ENCODE peak calls at places on chromosomes 5 and 9, in ten cellular contexts. Z is aorta; P is WERI-Rb-1; F is ovary; X is spleen; Y is H9; Q is cardiac muscle cell; N is tibial nerve; W is CD8-positive, alpha-beta T cell; O is tibial artery. U is an unnamed sample.
A peak's percentile ranks its signal among the peaks of the same experiment; 100 is the strongest.

GRCh38 chr9:71587576-71588362 is 180.5 kb downstream of the CEMIP2 start:
- DNase-seq in Z (no peak), P (no peak), F (no peak), X (no peak), Y (no peak), Q (no peak), N (no peak), W (no peak), O (no peak), U (no peak)

GRCh38 chr9:37929441-37929895 is 25.5 kb upstream of the SLC25A51 start:
- DNase-seq in Z (no peak), P (no peak), F (no peak), X (no peak), Y (no peak), Q (no peak), N (no peak), W (no peak), O (no peak), U (no peak)

GRCh38 chr5:10374032-10374431 is 20.5 kb downstream of the MARCHF6 start:
- DNase-seq in Z (no peak), P (peak; percentile 36), F (no peak), X (no peak), Y (no peak), Q (no peak), N (no peak), W (no peak), O (no peak), U (no peak)

GRCh38 chr9:92964981-92965758 is 17.8 kb downstream of the FGD3 start:
- DNase-seq in Z (no peak), P (no peak), F (no peak), X (peak; percentile 94), Y (no peak), Q (no peak), N (no peak), W (peak; percentile 69), O (peak; percentile 64), U (peak; percentile 18)

GRCh38 chr9:94912700-94913249 is 186.3 kb downstream of the AOPEP start:
- DNase-seq in Z (no peak), P (no peak), F (no peak), X (no peak), Y (no peak), Q (no peak), N (no peak), W (no peak), O (no peak), U (no peak)

GRCh38 chr5:59428391-59428790 is 465.1 kb downstream of the PDE4D start:
- DNase-seq in Z (no peak), P (no peak), F (no peak), X (no peak), Y (no peak), Q (no peak), N (no peak), W (no peak), O (no peak), U (no peak)

GRCh38 chr5:171391996-171392577 is 4.4 kb downstream of the NPM1 start:
- DNase-seq in Z (peak; percentile 47), P (no peak), F (no peak), X (peak; percentile 46), Y (no peak), Q (no peak), N (no peak), W (no peak), O (no peak), U (no peak)

GRCh38 chr5:172952034-172952511 is 7.2 kb upstream of the RPL26L1 start:
- DNase-seq in Z (no peak), P (no peak), F (no peak), X (no peak), Y (no peak), Q (no peak), N (no peak), W (no peak), O (no peak), U (no peak)

GRCh38 chr9:37036237-37037136 is 2.4 kb upstream of the PAX5 start:
- DNase-seq in Z (peak; percentile 82), P (no peak), F (peak; percentile 51), X (peak; percentile 91), Y (peak; percentile 60), Q (peak; percentile 58), N (no peak), W (no peak), O (no peak), U (no peak)

GRCh38 chr9:136603901-136604816 is 58.3 kb upstream of the NOTCH1 start:
- DNase-seq in Z (no peak), P (no peak), F (no peak), X (peak; percentile 86), Y (no peak), Q (no peak), N (no peak), W (no peak), O (no peak), U (no peak)

GRCh38 chr9:91813261-91813795 is 136.7 kb downstream of the ROR2 start:
- DNase-seq in Z (peak; percentile 50), P (no peak), F (no peak), X (no peak), Y (no peak), Q (no peak), N (no peak), W (no peak), O (peak; percentile 34), U (no peak)

GRCh38 chr9:123660691-123661090 is 269.2 kb downstream of the DENND1A start:
- DNase-seq in Z (no peak), P (no peak), F (no peak), X (no peak), Y (no peak), Q (no peak), N (no peak), W (no peak), O (no peak), U (no peak)

GRCh38 chr9:79574716-79575242 is 3.0 kb downstream of the TLE4 start:
- DNase-seq in Z (no peak), P (no peak), F (no peak), X (no peak), Y (no peak), Q (no peak), N (no peak), W (no peak), O (no peak), U (no peak)
- H3K27ac ChIP-seq in Z (no peak overlapping the region), P (no peak overlapping the region), F (no peak overlapping the region), X (peak overlapping the region; percentile 23), Y (no peak overlapping the region), Q (no peak overlapping the region), N (no peak overlapping the region), W (no peak overlapping the region), O (peak overlapping the region; percentile 92), U (peak overlapping the region; percentile 98)

GRCh38 chr9:130593020-130593419 is 13.6 kb downstream of the FUBP3 start:
- DNase-seq in Z (no peak), P (no peak), F (no peak), X (no peak), Y (no peak), Q (no peak), N (no peak), W (no peak), O (no peak), U (no peak)

GRCh38 chr9:130587921-130588320 is 8.5 kb downstream of the FUBP3 start:
- DNase-seq in Z (no peak), P (no peak), F (no peak), X (no peak), Y (no peak), Q (no peak), N (no peak), W (no peak), O (no peak), U (no peak)

GRCh38 chr9:130583271-130583670 is 3.9 kb downstream of the FUBP3 start:
- DNase-seq in Z (no peak), P (no peak), F (no peak), X (no peak), Y (no peak), Q (peak; percentile 37), N (no peak), W (no peak), O (no peak), U (no peak)

GRCh38 chr9:130590305-130590704 is 10.9 kb downstream of the FUBP3 start:
- DNase-seq in Z (no peak), P (no peak), F (no peak), X (no peak), Y (no peak), Q (peak; percentile 74), N (no peak), W (no peak), O (no peak), U (no peak)

GRCh38 chr9:130588416-130588815 is 9.0 kb downstream of the FUBP3 start:
- DNase-seq in Z (no peak), P (no peak), F (no peak), X (no peak), Y (no peak), Q (no peak), N (no peak), W (no peak), O (no peak), U (no peak)
- H3K27ac ChIP-seq in Z (no peak overlapping the region), P (no peak overlapping the region), F (no peak overlapping the region), X (no peak overlapping the region), Y (no peak overlapping the region), Q (peak overlapping the region; percentile 76), N (no peak overlapping the region), W (no peak overlapping the region), O (no peak overlapping the region), U (no peak overlapping the region)

GRCh38 chr9:21811914-21812313 is 9.5 kb downstream of the MTAP start:
- DNase-seq in Z (no peak), P (no peak), F (no peak), X (no peak), Y (no peak), Q (no peak), N (no peak), W (no peak), O (no peak), U (no peak)
- H3K27ac ChIP-seq in Z (no peak overlapping the region), P (no peak overlapping the region), F (no peak overlapping the region), X (peak overlapping the region; percentile 5), Y (no peak overlapping the region), Q (no peak overlapping the region), N (no peak overlapping the region), W (no peak overlapping the region), O (no peak overlapping the region), U (peak overlapping the region; percentile 53)

DNA sequence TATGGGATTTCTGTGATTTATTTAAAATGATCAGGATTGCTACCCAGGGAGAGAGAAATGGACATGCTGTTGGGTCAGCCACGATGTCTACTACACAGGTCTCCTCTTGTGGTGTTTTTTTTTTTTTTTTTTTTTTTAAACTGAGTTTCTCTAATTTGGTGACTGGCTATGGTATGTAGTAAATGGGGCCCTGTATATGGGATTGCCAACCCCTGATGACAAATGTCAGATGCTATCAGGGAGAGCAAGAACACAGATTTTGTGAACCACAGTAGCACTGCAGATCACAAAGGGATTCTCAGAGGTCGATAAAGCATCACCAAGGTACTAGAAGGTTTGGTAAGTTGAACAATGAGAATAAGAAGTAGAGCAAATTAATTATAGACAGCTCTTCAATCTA is 16.5 kb upstream of the TNFAIP8 start:
- DNase-seq in Z (no peak), P (no peak), F (no peak), X (no peak), Y (no peak), Q (no peak), N (no peak), W (no peak), O (no peak), U (no peak)
- H3K27ac ChIP-seq in Z (no peak overlapping the region), P (no peak overlapping the region), F (no peak overlapping the region), X (peak overlapping the region; percentile 91), Y (no peak overlapping the region), Q (no peak overlapping the region), N (no peak overlapping the region), W (no peak overlapping the region), O (no peak overlapping the region), U (no peak overlapping the region)

GRCh38 chr9:129796029-129796910 is 6.7 kb upstream of the TOR1B start:
- DNase-seq in Z (no peak), P (no peak), F (no peak), X (no peak), Y (no peak), Q (no peak), N (no peak), W (no peak), O (no peak), U (no peak)
- H3K27ac ChIP-seq in Z (no peak overlapping the region), P (no peak overlapping the region), F (no peak overlapping the region), X (no peak overlapping the region), Y (no peak overlapping the region), Q (no peak overlapping the region), N (no peak overlapping the region), W (no peak overlapping the region), O (no peak overlapping the region), U (no peak overlapping the region)

U was measured in esophagus squamous epithelium.